ENCODE peak calls at places on chromosomes 6 and 20, in four cellular contexts. Z is K562, J is A549, Y is HepG2. P is an unnamed sample. For H3K4me1, the result is how much of the 10 kb centered on the place peaks cover.

GRCh38 chr6:143822584-143823024 is 20.5 kb upstream of the LTV1 start:
- DNase-seq in J (no peak), Z (no peak), Y (no peak), P (no peak)

GRCh38 chr6:21067521-21067920 is 526.0 kb upstream of the SOX4 start:
- DNase-seq in J (no peak), Y (no peak), Z (peak), P (no peak)

GRCh38 chr6:135251964-135252429 is 70.9 kb downstream of the MYB start:
- DNase-seq in J (no peak), Y (peak), Z (no peak), P (no peak)

GRCh38 chr6:119148102-119148824 is 69.8 kb upstream of the FAM184A start:
- DNase-seq in J (peak), Z (peak), Y (peak), P (no peak)

GRCh38 chr6:119463081-119463626 is 113.6 kb upstream of the MAN1A1 start:
- DNase-seq in J (no peak), Z (no peak), Y (no peak), P (peak)

GRCh38 chr6:81487489-81487888 is 265.0 kb downstream of the TENT5A start:
- DNase-seq in Y (no peak), Z (no peak), J (peak), P (no peak)

GRCh38 chr6:138307816-138308727 is 69.6 kb upstream of the SMIM28 start:
- DNase-seq in Z (peak), J (no peak), Y (peak), P (no peak)

GRCh38 chr6:151078655-151079054 is 161.1 kb upstream of the AKAP12 start:
- DNase-seq in Z (no peak), J (no peak), Y (no peak), P (no peak)

GRCh38 chr6:41470341-41471063 is 75.7 kb upstream of the FOXP4 start:
- DNase-seq in J (no peak), Y (no peak), Z (no peak), P (no peak)

GRCh38 chr6:150600302-150601017 is 775 bp downstream of the PLEKHG1 start:
- DNase-seq in J (peak), Z (peak), Y (peak), P (no peak)

GRCh38 chr6:13259393-13259792 is 68.9 kb downstream of the TBC1D7 start:
- DNase-seq in Y (no peak), Z (no peak), J (no peak), P (peak)

GRCh38 chr6:90654806-90655205 is 67.9 kb upstream of the MAP3K7 start:
- DNase-seq in Z (no peak), J (no peak), Y (no peak), P (no peak)

GRCh38 chr6:159013229-159013628 is 13.2 kb upstream of the RSPH3 start:
- DNase-seq in Z (no peak), Y (no peak), J (no peak), P (no peak)

GRCh38 chr6:17673543-17674254 is 33.0 kb downstream of the NUP153 start:
- DNase-seq in Z (no peak), J (no peak), Y (no peak), P (no peak)

GRCh38 chr6:166397849-166398248 is 15.1 kb upstream of the MPC1 start:
- DNase-seq in Y (no peak), Z (no peak), J (no peak), P (no peak)

GRCh38 chr6:85644374-85644762 is 1.7 kb upstream of the SYNCRIP start:
- DNase-seq in J (peak), Y (no peak), Z (no peak), P (no peak)

GRCh38 chr6:7640607-7641577 is 50.9 kb downstream of the SNRNP48 start:
- DNase-seq in J (peak), Z (no peak), Y (peak), P (no peak)

GRCh38 chr6:117264487-117265424 is 602 bp upstream of the VGLL2 start:
- DNase-seq in J (no peak), Y (no peak), Z (no peak), P (no peak)

GRCh38 chr6:132931937-132932336 is 117.6 kb downstream of the RPS12 start:
- DNase-seq in J (no peak), Z (no peak), Y (no peak), P (no peak)

GRCh38 chr6:132933085-132933484 is 118.7 kb downstream of the RPS12 start:
- DNase-seq in J (no peak), Z (no peak), Y (no peak), P (no peak)

GRCh38 chr6:132931313-132931712 is 116.9 kb downstream of the RPS12 start:
- DNase-seq in Z (no peak), J (no peak), Y (no peak), P (no peak)

GRCh38 chr6:132932566-132932965 is 118.2 kb downstream of the RPS12 start:
- DNase-seq in Z (no peak), Y (no peak), J (no peak), P (no peak)

DNA sequence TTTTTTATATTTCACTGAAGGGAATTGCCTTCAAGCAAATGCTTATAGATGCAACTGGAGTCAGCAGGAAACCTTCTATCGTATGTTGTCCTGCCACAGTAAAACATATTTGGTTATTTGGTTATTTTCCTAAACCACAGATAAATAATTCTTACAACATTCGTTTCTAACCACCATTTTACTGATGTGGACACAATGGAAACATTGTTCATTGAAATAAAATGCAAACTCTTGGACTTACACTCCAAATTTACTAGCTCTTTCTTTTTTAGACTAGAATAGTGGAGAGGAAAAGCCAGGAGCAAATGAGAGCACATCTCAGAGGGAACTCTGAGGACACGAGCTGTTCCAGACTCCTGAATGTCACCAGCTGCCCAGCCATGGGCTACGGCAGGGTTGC is 114.8 kb downstream of the RPS12 start:
- DNase-seq in J (no peak), Z (no peak), Y (no peak), P (no peak)
- TF ChIP-seq MAX in J (no peak), Z (no peak), Y (no peak), P (no peak)

DNA sequence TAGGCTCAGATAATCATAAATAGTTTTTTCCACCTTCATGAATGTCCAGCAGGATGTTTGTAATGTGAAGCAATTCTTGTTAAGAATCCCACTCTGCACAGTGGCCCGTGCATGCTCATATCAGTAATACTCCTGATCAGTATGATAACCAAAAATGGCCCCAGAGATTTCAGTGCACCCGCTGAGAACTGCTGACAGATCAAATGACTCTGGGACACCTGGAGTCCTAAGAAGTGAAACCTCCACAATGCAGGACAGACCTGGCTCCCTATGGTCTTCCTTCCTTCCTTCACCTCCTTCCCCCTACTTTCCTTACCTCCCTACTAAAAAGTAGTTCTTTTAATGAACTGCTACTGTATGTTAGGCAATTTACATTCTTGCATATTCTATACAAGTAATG is 13.8 kb upstream of the MAPK13 start:
- DNase-seq in J (no peak), Z (no peak), Y (no peak), P (no peak)
- H3K4me1 ChIP-seq in J (under half), Z (half or more), Y (under half), P (half or more)

GRCh38 chr20:57397004-57397692 is 6.0 kb downstream of the RBM38 start:
- DNase-seq in J (no peak), Y (no peak), Z (no peak), P (no peak)

GRCh38 chr20:57398901-57399535 is 7.8 kb downstream of the RBM38 start:
- DNase-seq in Y (no peak), Z (no peak), J (no peak), P (no peak)

GRCh38 chr20:57397693-57398108 is 6.5 kb downstream of the RBM38 start:
- DNase-seq in Z (no peak), J (no peak), Y (no peak), P (no peak)

GRCh38 chr20:57399587-57400261 is 8.5 kb downstream of the RBM38 start:
- DNase-seq in J (no peak), Y (no peak), Z (no peak), P (peak)

DNA sequence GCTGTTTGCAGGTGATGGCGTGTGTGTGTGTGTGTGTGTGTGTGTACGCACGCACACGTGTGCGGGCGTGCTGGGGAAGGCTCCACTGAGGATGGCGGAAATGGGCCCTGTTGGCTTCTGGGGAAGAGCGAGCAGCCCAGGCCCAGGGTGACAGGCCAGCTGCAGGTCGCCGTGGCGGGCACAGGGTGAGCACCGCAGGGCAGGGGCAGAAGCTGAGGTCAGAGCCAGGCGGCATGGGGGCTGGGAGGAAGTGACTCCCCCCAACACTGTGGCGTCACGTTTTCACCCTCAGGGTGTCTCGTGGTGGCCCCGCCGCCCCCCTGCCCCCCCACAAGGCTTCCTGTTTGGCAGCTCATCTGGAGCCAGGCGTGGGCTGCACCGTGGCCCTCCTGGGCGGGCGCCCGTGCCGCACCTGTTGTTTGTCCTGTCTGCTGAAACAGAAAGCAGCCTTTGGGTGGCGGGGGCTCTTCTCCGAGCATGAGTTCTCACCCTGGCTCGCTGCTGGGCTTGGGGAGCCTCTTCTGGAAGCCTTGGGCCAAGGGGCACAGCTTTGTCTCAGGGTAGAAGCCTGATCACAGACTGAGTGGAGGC is 7.1 kb downstream of the RBM38 start:
- DNase-seq in Z (no peak), Y (no peak), J (no peak), P (peak)
- TF ChIP-seq POLR2AphosphoS2 in Z (no peak), Y (no peak), J (no peak), P (peak)

GRCh38 chr6:37538107-37538506 is 38.4 kb upstream of the CCDC167 start:
- DNase-seq in Y (peak), J (peak), Z (peak), P (no peak)

GRCh38 chr6:37540390-37540789 is 40.7 kb upstream of the CCDC167 start:
- DNase-seq in Z (no peak), Y (no peak), J (no peak), P (no peak)

GRCh38 chr6:37536462-37537225 is 37.0 kb upstream of the CCDC167 start:
- DNase-seq in J (no peak), Z (no peak), Y (no peak), P (no peak)

GRCh38 chr6:37541346-37541745 is 41.7 kb upstream of the CCDC167 start:
- DNase-seq in Y (no peak), J (no peak), Z (no peak), P (no peak)

DNA sequence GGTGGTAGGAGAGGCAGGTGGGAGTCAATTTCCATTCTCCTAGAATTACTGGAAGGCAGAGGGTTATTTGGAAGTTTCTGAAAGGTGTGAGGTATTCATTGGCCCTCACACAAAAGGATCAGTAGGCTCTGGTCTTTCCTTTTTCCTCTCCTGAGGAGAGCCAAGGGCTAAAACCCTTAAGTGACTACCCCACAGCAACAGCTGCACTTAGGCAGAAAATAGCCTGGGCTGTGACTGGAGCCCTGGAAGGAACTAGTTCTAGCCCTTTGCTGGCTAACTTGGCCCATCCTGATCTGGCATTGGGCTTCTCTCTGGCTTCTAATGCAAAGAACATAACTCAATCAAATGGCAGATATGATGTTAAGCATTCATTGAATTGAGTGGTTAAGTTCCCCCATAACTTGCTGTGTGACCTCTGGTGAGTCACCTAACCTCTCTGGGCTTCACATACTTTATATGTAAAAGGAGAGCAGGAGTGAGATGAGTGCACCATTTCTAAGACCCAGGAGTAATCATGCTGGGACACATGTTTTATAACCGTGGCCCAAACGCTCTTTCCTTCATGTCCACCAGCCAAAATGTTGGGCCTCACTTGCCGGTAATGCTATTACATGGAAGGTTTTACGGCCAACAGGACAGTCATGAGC is 40.1 kb upstream of the CCDC167 start:
- DNase-seq in J (no peak), Y (no peak), Z (no peak), P (no peak)
- TF ChIP-seq MAX in J (no peak), Y (no peak), Z (no peak), P (no peak)

GRCh38 chr6:160387887-160388286 is 39.7 kb downstream of the SLC22A3 start:
- DNase-seq in J (no peak), Z (no peak), Y (no peak), P (no peak)

GRCh38 chr6:160393966-160394653 is 45.9 kb downstream of the SLC22A3 start:
- DNase-seq in Y (peak), Z (peak), J (peak), P (no peak)

GRCh38 chr6:160386869-160387518 is 38.8 kb downstream of the SLC22A3 start:
- DNase-seq in Z (no peak), Y (no peak), J (peak), P (no peak)

GRCh38 chr6:160391419-160392116 is 43.4 kb downstream of the SLC22A3 start:
- DNase-seq in J (peak), Y (peak), Z (no peak), P (no peak)

GRCh38 chr6:160388922-160389321 is 40.7 kb downstream of the SLC22A3 start:
- DNase-seq in Y (no peak), J (no peak), Z (no peak), P (no peak)
- H3K4me1 ChIP-seq in Y (under half), J (half or more), Z (under half), P (under half)

DNA sequence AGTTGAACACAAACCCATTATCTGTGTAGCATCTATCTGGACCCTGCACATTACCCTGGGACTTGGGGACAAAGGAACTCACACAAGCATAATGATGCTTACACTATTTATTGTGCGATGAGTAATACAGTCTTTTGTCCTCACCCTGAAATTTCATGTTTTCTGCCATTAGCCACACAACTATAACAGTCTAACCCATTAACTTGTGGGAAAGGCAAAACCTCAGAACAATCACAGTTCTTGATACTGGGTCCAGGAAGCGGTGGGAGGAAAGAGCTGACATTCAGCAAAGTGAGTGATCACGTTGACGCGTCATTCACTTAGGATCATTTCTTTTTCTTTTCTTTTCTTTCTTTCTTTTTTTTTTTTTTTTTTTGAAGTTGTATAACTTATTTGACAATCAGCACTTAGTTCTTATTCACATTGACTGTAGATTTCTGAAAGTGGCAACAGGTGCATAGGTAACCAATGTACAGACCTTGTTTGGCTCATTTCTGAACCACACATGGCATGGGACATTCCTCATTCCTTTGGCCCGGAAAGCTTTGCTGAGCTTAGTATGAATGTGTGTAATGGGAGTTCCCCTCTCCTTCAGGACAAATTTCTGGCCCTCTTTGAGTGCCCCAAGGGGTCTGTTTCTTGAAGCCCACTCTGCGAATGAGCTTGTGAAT is 94.9 kb upstream of the CNKSR3 start:
- DNase-seq in Z (no peak), Y (no peak), J (no peak), P (peak)
- TF ChIP-seq POLR2AphosphoS2 in Z (no peak), Y (no peak), J (no peak), P (no peak)

GRCh38 chr6:1525364-1526038 is 84.2 kb upstream of the FOXC1 start:
- DNase-seq in J (no peak), Z (no peak), Y (no peak), P (no peak)
- TF ChIP-seq MAX in J (no peak), Z (no peak), Y (no peak), P (no peak)

P was measured in GM12878.